ENCODE peak calls at places on chromosomes 6 and 20, in nine cellular contexts. W is astrocyte of the spinal cord; C is skeletal muscle cell; S is fibroblast of the aortic adventitia; O is Peyer's patch; Q is CD8-positive, alpha-beta T cell; P is fibroblast of villous mesenchyme; L is neural progenitor cell; X is retinal pigment epithelial cell. N is an unnamed sample.

GRCh38 chr6:76683985-76684384 is 611.5 kb upstream of the IMPG1 start:
- DNase-seq in W (no peak), C (no peak), S (no peak), O (no peak), Q (no peak), P (no peak), L (no peak), X (no peak), N (no peak)

GRCh38 chr6:18477301-18477941 is 90.3 kb downstream of the RNF144B start:
- DNase-seq in W (peak; percentile 40), C (no peak), S (peak; percentile 24), O (no peak), Q (no peak), P (no peak), L (no peak), X (no peak), N (no peak)

GRCh38 chr20:11544029-11544678 is 373.5 kb upstream of the BTBD3 start:
- DNase-seq in W (peak; percentile 80), C (peak; percentile 25), S (peak; percentile 86), O (no peak), Q (no peak), P (peak; percentile 77), L (peak; percentile 71), X (no peak), N (no peak)

GRCh38 chr6:30748301-30748769 is 4.0 kb upstream of the IER3 start:
- DNase-seq in W (no peak), C (no peak), S (no peak), O (no peak), Q (no peak), P (no peak), L (no peak), X (no peak), N (no peak)

GRCh38 chr20:25486377-25486776 is 78.9 kb downstream of the GINS1 start:
- DNase-seq in W (peak; percentile 28), C (peak; percentile 20), S (peak; percentile 22), O (no peak), Q (no peak), P (peak; percentile 20), L (no peak), X (no peak), N (no peak)

GRCh38 chr20:6767166-6767535 is 335 bp upstream of the BMP2 start:
- DNase-seq in W (no peak), C (no peak), S (no peak), O (no peak), Q (no peak), P (no peak), L (no peak), X (no peak), N (no peak)

GRCh38 chr20:29497261-29497671 is 1760.2 kb upstream of the DEFB115 start:
- DNase-seq in W (no peak), C (no peak), S (peak; percentile 4), O (peak; percentile 76), Q (no peak), P (peak; percentile 90), L (no peak), X (no peak), N (no peak)

GRCh38 chr6:92989656-92990055 is 429.7 kb downstream of the EPHA7 start:
- DNase-seq in W (peak; percentile 46), C (no peak), S (no peak), O (no peak), Q (no peak), P (peak; percentile 4), L (no peak), X (no peak), N (no peak)

GRCh38 chr20:62560162-62560561 is 82.1 kb upstream of the SLCO4A1 start:
- DNase-seq in W (no peak), C (no peak), S (no peak), O (no peak), Q (no peak), P (no peak), L (no peak), X (no peak), N (no peak)

GRCh38 chr20:18527836-18528235 is 20.1 kb downstream of the SEC23B start:
- DNase-seq in W (peak; percentile 9), C (peak; percentile 36), S (peak; percentile 30), O (no peak), Q (no peak), P (no peak), L (no peak), X (no peak), N (no peak)

GRCh38 chr20:609371-609964 is 641 bp downstream of the TCF15 start:
- DNase-seq in W (no peak), C (no peak), S (no peak), O (no peak), Q (no peak), P (no peak), L (no peak), X (no peak), N (no peak)

GRCh38 chr20:49408705-49409104 is 73.8 kb downstream of the KCNB1 start:
- DNase-seq in W (no peak), C (no peak), S (no peak), O (no peak), Q (no peak), P (no peak), L (no peak), X (no peak), N (no peak)

DNA sequence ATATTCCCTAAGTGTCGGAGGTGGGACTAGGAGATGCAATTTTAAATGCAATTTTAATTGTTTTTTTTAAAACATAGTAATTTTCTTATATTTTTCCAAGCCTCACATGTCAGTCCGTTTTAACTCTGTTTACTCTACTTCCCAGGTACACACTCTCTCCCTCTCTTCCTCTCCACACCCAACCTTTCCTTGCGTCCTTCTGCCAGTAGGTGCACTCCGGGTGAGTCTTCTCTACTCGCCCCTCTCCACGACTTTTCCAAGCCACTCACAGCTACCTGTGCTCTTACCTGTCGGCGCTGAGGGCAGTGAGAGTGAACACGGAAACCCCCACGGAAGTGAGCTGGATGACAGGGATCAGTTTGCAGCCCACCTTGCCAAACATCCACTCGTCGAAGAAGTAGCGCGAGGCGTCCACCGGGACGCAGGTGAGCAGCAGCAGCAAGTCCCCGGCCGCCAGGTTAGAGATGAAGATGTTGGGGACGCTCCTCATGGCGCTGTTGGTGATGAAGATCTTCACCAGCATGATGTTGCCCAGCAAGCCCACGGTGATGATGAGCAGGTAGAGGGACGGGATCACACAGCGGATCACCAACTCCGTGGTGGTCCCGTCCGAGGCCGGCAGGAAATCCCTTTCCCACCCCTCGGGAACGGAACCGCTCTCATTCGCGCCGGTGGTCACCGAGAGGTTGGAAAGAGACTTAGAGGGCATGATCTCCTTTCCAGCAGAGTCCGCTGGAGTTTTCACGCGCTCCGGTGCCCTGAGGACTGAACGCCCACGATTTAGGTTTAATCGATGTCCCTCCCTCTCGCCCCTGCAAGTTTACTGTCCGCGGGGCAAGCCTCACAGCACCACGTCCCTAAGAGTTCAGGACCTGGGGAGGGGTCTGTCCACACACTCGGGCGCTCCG is 44.5 kb upstream of the GJE1 start:
- DNase-seq in W (no peak), C (no peak), S (no peak), O (no peak), Q (no peak), P (no peak), L (peak; percentile 1), X (no peak), N (no peak)
- H3K4me3 ChIP-seq in W (no peak overlapping the region), C (no peak overlapping the region), S (no peak overlapping the region), O (no peak overlapping the region), Q (no peak overlapping the region), P (no peak overlapping the region), L (peak overlapping the region; percentile 47), X (peak overlapping the region; percentile 26), N (no peak overlapping the region)

DNA sequence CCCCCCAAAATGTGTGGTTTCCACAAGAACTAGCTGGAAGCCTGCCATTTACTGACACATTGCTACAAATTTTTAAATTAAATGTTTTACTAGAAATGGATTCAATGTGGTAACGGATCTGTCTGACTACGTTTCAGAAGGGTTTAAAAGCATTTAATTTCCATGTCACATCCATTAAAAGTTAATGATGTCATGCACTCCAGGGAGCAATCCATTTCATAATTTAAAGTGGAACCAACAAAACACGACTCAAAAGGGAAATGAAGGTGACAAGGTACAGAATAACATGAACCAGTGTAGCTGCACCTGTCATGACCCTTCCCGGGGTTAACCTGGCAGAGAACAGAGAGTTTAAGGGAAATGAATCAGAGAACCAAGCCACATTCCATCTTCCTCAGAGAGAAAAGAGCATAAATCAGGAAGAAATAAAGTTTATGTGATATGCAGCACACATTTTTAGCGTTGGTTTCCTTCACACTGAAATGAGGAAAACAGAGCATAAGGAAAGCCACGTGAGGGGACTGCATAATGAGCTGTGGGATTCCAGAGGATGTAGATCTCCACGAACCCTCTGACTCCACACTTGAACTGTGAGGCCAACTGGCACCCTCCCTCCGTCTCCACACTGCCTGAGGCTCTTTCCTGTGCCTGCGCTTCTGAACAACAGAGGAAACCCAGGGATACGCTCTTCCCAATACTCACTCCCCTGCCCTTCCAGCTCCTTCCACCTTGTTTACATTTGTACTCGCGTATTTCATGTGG is 170.3 kb upstream of the AHI1 start:
- DNase-seq in W (peak; percentile 53), C (no peak), S (peak; percentile 61), O (no peak), Q (no peak), P (peak; percentile 58), L (no peak), X (no peak), N (no peak)
- H3K4me3 ChIP-seq in W (no peak overlapping the region), C (no peak overlapping the region), S (peak overlapping the region; percentile 1), O (no peak overlapping the region), Q (no peak overlapping the region), P (no peak overlapping the region), L (no peak overlapping the region), X (no peak overlapping the region), N (peak overlapping the region; percentile 17)

DNA sequence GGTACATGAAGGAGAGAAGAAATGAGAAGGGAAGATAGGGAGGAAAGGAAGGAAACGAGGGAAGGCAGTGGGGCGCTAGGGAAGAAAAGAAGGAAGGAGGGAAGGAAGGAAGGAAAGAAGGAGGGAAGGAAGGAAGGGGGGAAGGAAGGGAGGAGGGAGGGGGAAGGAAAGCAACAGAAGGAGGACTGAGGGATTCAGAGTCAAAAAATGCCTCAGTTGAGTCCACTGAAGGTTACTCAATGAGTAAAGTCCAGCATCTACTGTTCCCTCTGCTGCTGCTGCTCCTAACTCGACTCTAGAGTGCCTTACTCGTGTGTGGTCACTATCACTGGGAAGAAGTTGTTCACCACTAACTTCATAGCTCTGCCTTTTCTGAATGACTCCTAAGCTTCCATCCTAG is 33.8 kb downstream of the PHACTR1 start:
- DNase-seq in W (no peak), C (no peak), S (no peak), O (no peak), Q (no peak), P (no peak), L (peak; percentile 10), X (no peak), N (no peak)
- H3K4me3 ChIP-seq in W (no peak overlapping the region), C (no peak overlapping the region), S (no peak overlapping the region), O (no peak overlapping the region), Q (no peak overlapping the region), P (no peak overlapping the region), L (peak overlapping the region; percentile 87), X (peak overlapping the region; percentile 57), N (no peak overlapping the region)

DNA sequence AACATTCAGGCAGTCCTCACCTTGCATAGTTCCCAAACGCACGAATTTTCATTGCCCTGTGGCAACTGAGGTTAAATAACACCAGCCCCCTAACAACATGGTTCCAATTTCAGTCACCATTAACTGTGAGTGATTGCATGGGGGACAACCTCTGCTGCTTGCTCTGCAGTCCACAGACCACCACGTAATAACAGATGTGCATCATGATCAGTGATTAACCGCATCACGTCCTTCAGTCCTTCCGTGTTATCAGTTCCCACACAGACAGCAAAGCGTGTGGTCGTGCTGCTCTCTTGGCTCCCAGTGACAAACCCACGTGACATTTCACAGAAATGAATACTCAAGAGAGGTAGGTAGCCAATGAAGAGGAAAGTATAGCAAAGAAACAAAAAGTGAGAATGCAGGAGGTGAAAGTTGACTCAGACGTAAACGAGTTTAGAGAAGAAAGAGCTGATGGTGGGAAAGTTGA is 95.9 kb downstream of the LY86 start:
- DNase-seq in W (no peak), C (no peak), S (no peak), O (no peak), Q (no peak), P (no peak), L (no peak), X (no peak), N (no peak)
- H3K4me3 ChIP-seq in W (no peak overlapping the region), C (no peak overlapping the region), S (no peak overlapping the region), O (no peak overlapping the region), Q (no peak overlapping the region), P (no peak overlapping the region), L (no peak overlapping the region), X (no peak overlapping the region), N (no peak overlapping the region)

N was measured in coronary artery.